ENCODE peak calls at places on chromosome 14, in four cellular contexts. C, J, P and N are unnamed samples.

GRCh38 chr14:65772901-65773574 is 360.5 kb downstream of the FUT8 start:
- DNase-seq in C (peak), J (no peak), P (no peak), N (no peak)

GRCh38 chr14:61524211-61524806 is 171.0 kb upstream of the HIF1A start:
- DNase-seq in J (no peak), C (peak), P (peak), N (peak)

GRCh38 chr14:99513946-99514551 is 32.8 kb downstream of the CCNK start:
- DNase-seq in J (no peak), C (no peak), P (no peak), N (no peak)

GRCh38 chr14:56881181-56881580 is 70.9 kb upstream of the OTX2 start:
- DNase-seq in P (no peak), J (no peak), C (no peak), N (no peak)

GRCh38 chr14:24072436-24072835 is 1.1 kb downstream of the CPNE6 start:
- DNase-seq in J (no peak), P (no peak), C (no peak), N (no peak)

GRCh38 chr14:20278414-20278813 is 27.3 kb downstream of the TTC5 start:
- DNase-seq in C (peak), P (no peak), J (no peak), N (peak)

GRCh38 chr14:96309907-96310330 is 53.2 kb downstream of the ATG2B start:
- DNase-seq in P (no peak), J (peak), C (peak), N (no peak)

GRCh38 chr14:68133856-68134255 is 314.3 kb downstream of the RAD51B start:
- DNase-seq in P (no peak), C (no peak), J (no peak), N (no peak)

GRCh38 chr14:77031680-77032482 is 3.4 kb upstream of the IRF2BPL start:
- DNase-seq in J (no peak), P (peak), C (peak), N (peak)

DNA sequence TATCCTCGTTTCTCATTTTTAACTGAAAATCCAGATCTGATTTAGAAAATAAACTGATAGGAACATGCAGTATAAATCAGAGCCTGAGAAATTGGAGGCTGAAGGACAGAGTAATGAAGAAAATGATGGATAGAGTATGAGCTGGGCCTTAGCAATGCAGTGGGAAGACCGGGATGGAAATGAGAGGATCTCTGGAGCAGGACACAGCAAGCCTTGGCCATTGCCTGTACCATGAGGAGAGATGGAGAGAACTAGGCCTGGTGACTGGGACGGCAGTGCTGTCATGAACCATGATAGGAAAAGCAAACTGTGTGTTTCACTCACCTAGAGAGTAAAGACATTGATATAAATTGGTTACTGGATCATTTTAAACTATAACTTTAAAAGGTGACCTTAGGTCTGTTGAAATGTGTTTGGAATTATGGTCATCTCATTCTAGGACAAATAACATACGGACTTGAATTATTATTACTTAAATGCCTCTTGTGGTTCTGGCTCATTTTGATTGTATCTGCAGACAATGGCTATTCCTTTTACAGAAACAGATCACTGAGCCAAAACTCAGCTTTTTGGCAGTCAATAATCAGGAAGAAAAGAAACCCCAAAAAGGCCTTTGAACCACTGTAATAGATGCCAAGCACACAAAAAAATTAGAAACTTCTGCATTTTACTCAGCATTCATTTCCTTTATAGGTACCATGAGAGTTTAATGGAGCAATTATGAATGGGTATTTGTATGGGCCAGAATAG is 251.9 kb upstream of the PRKD1 start:
- DNase-seq in P (no peak), C (no peak), J (no peak), N (peak)
- H3K4me3 ChIP-seq in P (no peak), C (no peak), J (no peak), N (no peak)

DNA sequence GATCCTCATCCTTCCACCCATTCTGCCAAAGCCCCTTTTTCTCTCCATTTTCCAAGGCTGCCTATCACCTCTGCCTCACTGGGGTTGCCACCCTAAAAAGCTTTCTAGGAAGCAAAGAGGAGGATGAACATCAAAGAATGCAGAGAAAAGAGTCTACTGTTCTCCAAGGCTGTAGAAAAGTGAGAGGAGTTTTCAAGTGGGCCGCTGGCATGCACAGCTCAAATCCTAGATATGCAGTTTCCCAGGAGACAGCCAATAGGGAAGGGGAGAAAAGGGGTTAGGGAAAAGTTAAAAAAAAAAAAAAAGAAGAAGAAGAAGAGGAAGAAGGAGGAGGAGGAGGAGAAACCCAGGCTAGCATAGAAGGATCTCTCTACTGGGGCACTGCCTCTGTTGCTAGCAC is 650 bp downstream of the BATF start:
- DNase-seq in P (no peak), C (no peak), J (no peak), N (no peak)
- H3K4me3 ChIP-seq in P (no peak), C (no peak), J (no peak), N (no peak)

GRCh38 chr14:90696728-90697127 is 119.5 kb downstream of the TTC7B start:
- DNase-seq in P (no peak), C (no peak), J (no peak), N (no peak)
- H3K4me3 ChIP-seq in P (no peak), C (no peak), J (no peak), N (no peak)

GRCh38 chr14:104139460-104140212 is 1.2 kb downstream of the KIF26A start:
- DNase-seq in J (no peak), C (no peak), P (no peak), N (no peak)

GRCh38 chr14:104141621-104142091 is 3.3 kb downstream of the KIF26A start:
- DNase-seq in P (no peak), J (no peak), C (no peak), N (no peak)

GRCh38 chr14:104140463-104141331 is 2.3 kb downstream of the KIF26A start:
- DNase-seq in C (no peak), P (no peak), J (no peak), N (no peak)

GRCh38 chr14:104138891-104139459 is 588 bp downstream of the KIF26A start:
- DNase-seq in C (peak), P (no peak), J (no peak), N (no peak)

DNA sequence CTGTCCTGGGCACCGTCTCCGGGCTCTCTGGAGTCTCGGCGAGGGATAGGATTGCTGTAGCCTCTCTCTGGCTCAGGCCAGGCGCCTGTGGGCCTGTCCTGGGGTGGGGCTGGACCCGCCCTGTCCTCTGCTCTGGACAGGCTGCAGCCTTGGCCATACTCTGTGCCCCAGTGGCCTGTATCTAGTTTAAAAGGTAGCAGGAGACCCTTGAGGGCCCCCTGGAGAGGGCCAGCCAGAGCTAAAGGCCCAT is 1.8 kb downstream of the KIF26A start:
- DNase-seq in C (no peak), J (no peak), P (no peak), N (no peak)
- H3K4me3 ChIP-seq in C (no peak), J (no peak), P (peak), N (no peak)

GRCh38 chr14:35539969-35540368 is 6.0 kb downstream of the INSM2 start:
- DNase-seq in P (no peak), C (no peak), J (no peak), N (no peak)
- H3K4me3 ChIP-seq in P (no peak), C (no peak), J (no peak), N (no peak)

GRCh38 chr14:22535916-22536315 is 53.1 kb downstream of the DAD1 start:
- DNase-seq in P (no peak), J (no peak), C (no peak), N (no peak)
- H3K4me3 ChIP-seq in P (no peak), J (no peak), C (no peak), N (no peak)

GRCh38 chr14:81170104-81170828 is 50.5 kb downstream of the GTF2A1 start:
- DNase-seq in P (peak), J (peak), C (peak), N (peak)

GRCh38 chr14:81169711-81170103 is 51.1 kb downstream of the GTF2A1 start:
- DNase-seq in C (peak), P (peak), J (no peak), N (no peak)

GRCh38 chr14:81172353-81172752 is 48.4 kb downstream of the GTF2A1 start:
- DNase-seq in C (peak), J (no peak), P (peak), N (no peak)

GRCh38 chr14:81170829-81171195 is 49.9 kb downstream of the GTF2A1 start:
- DNase-seq in C (no peak), J (no peak), P (no peak), N (no peak)

GRCh38 chr14:81169267-81169666 is 51.5 kb downstream of the GTF2A1 start:
- DNase-seq in J (no peak), P (no peak), C (no peak), N (no peak)
- H3K4me3 ChIP-seq in J (peak), P (peak), C (peak), N (peak)

DNA sequence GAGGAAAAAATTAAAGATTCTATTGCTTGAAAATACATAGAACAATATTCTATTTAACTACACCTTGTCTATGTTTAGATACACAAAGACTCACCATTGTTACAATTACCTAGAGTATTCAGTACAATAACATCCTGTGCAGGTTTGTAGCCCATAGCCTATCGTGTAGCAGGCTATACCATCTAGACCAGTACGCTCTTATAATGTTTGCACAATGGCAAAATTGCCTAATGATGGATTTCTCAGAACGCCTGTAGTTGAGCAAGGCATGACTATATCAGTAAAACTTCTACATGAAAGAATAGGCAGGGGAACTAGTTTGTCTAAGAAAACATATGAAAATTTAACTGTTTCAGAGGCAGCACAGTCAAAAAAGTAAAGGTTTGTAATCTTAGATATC is 375.9 kb downstream of the DAD1 start:
- DNase-seq in P (no peak), J (no peak), C (peak), N (peak)
- H3K4me3 ChIP-seq in P (no peak), J (no peak), C (no peak), N (no peak)

GRCh38 chr14:36270191-36270590 is 50.2 kb downstream of the MBIP start:
- DNase-seq in C (no peak), J (no peak), P (no peak), N (no peak)

GRCh38 chr14:36271222-36271621 is 49.2 kb downstream of the MBIP start:
- DNase-seq in C (no peak), J (no peak), P (no peak), N (no peak)

GRCh38 chr14:36275741-36276140 is 44.7 kb downstream of the MBIP start:
- DNase-seq in P (no peak), J (no peak), C (no peak), N (no peak)

GRCh38 chr14:36268957-36269734 is 51.3 kb downstream of the MBIP start:
- DNase-seq in J (no peak), P (no peak), C (no peak), N (no peak)

GRCh38 chr14:36271939-36272907 is 48.2 kb downstream of the MBIP start:
- DNase-seq in P (peak), J (no peak), C (peak), N (peak)
- H3K4me3 ChIP-seq in P (peak), J (no peak), C (peak), N (peak)